ENCODE peak calls at places on chromosomes 7 and 10, in nine cellular contexts. D is effector CD4-positive, alpha-beta T cell; J is T-cell; E is AG10803; R is stimulated activated CD4-positive, alpha-beta T cell treated with anti-CD3 and anti-CD28 coated beads, Interleukin-2, amount 100 ng/mL, for 48 hours; W is WTC11; Y is T-helper 17 cell; C is activated CD4-positive, CD25-positive, alpha-beta regulatory T cell; T is OCI-LY7. B is an unnamed sample.

GRCh38 chr10:10818082-10818481 is 199.6 kb upstream of the CELF2 start:
- DNase-seq in W (no peak), Y (no peak), R (no peak), D (no peak), J (no peak), C (no peak), T (no peak), E (peak), B (no peak)

GRCh38 chr10:49080071-49080470 is 35.3 kb downstream of the VSTM4 start:
- DNase-seq in E (peak), Y (no peak), W (no peak), C (no peak), D (no peak), T (no peak), J (no peak), R (no peak), B (no peak)

GRCh38 chr10:73625004-73625883 is 16.0 kb downstream of the MYOZ1 start:
- DNase-seq in Y (no peak), R (no peak), J (no peak), T (peak), C (no peak), E (peak), W (peak), D (no peak), B (peak)

GRCh38 chr10:33808475-33808874 is 474.0 kb upstream of the NRP1 start:
- DNase-seq in T (no peak), W (no peak), J (no peak), E (peak), R (no peak), C (no peak), D (no peak), Y (no peak), B (no peak)

GRCh38 chr10:77583527-77583926 is 54.1 kb downstream of the KCNMA1 start:
- DNase-seq in C (no peak), J (no peak), D (no peak), E (no peak), R (no peak), W (no peak), Y (no peak), T (no peak), B (no peak)

GRCh38 chr7:136251826-136252225 is 274.7 kb upstream of the MTPN start:
- DNase-seq in D (no peak), E (peak), Y (no peak), T (no peak), R (no peak), W (no peak), J (no peak), C (no peak), B (no peak)

GRCh38 chr7:95199779-95200558 is 124.4 kb downstream of the PON1 start:
- DNase-seq in Y (no peak), E (peak), R (no peak), C (no peak), D (no peak), W (peak), T (peak), J (no peak), B (peak)

GRCh38 chr7:151868805-151869188 is 8.1 kb downstream of the PRKAG2 start:
- DNase-seq in T (no peak), D (no peak), Y (no peak), J (no peak), R (no peak), W (no peak), C (no peak), E (no peak), B (no peak)

GRCh38 chr7:69336976-69337375 is 261.3 kb upstream of the AUTS2 start:
- DNase-seq in W (no peak), E (no peak), C (no peak), D (no peak), Y (no peak), R (no peak), T (no peak), J (no peak), B (no peak)

GRCh38 chr10:118102116-118102515 is 55.4 kb upstream of the RAB11FIP2 start:
- DNase-seq in T (no peak), C (no peak), W (no peak), Y (no peak), D (no peak), R (no peak), E (peak), J (no peak), B (no peak)

GRCh38 chr7:33821970-33822369 is 83.4 kb upstream of the BMPER start:
- DNase-seq in R (no peak), W (no peak), C (no peak), D (no peak), Y (no peak), T (no peak), J (no peak), E (peak), B (no peak)

GRCh38 chr7:138001529-138002095 is at the start of gene CREB3L2:
- DNase-seq in C (peak), W (peak), T (peak), J (peak), D (peak), E (peak), R (peak), Y (peak), B (peak)

GRCh38 chr7:30596721-30597120 is 2.0 kb downstream of the GARS1 start:
- DNase-seq in E (peak), W (no peak), R (no peak), J (no peak), T (no peak), C (no peak), Y (no peak), D (no peak), B (no peak)

GRCh38 chr7:149494738-149495368 is 2.8 kb downstream of the ZNF746 start:
- DNase-seq in C (no peak), Y (no peak), R (no peak), E (peak), D (no peak), J (no peak), T (no peak), W (no peak), B (peak)

GRCh38 chr10:43042503-43043341 is 34.1 kb upstream of the RET start:
- DNase-seq in W (peak), T (no peak), D (no peak), C (no peak), E (no peak), J (no peak), R (no peak), Y (no peak), B (peak)

GRCh38 chr7:158082761-158083160 is 504.9 kb downstream of the PTPRN2 start:
- DNase-seq in W (no peak), D (no peak), R (no peak), C (no peak), E (no peak), T (no peak), Y (no peak), J (no peak), B (no peak)

GRCh38 chr10:104735036-104735435 is 93.9 kb downstream of the SORCS3 start:
- DNase-seq in T (no peak), C (no peak), W (peak), Y (no peak), E (no peak), J (no peak), R (no peak), D (no peak), B (no peak)

GRCh38 chr10:43888551-43888950 is 239.9 kb upstream of the ZNF32 start:
- DNase-seq in R (no peak), W (no peak), T (no peak), Y (no peak), C (no peak), D (no peak), E (peak), J (no peak), B (no peak)

GRCh38 chr10:126516515-126516914 is 128.2 kb upstream of the ADAM12 start:
- DNase-seq in Y (no peak), W (no peak), J (no peak), C (no peak), R (no peak), T (no peak), D (no peak), E (no peak), B (no peak)

GRCh38 chr7:111392976-111393762 is 169.1 kb downstream of the IMMP2L start:
- DNase-seq in W (no peak), T (no peak), C (no peak), E (peak), D (no peak), R (no peak), J (no peak), Y (no peak), B (no peak)

GRCh38 chr10:34161948-34162347 is 653.1 kb downstream of the PARD3 start:
- DNase-seq in T (no peak), Y (no peak), J (no peak), W (no peak), R (no peak), C (no peak), D (no peak), E (no peak), B (no peak)

GRCh38 chr10:4246881-4247358 is 461.9 kb upstream of the KLF6 start:
- DNase-seq in W (no peak), C (no peak), T (no peak), R (no peak), E (peak), D (no peak), Y (no peak), J (no peak), B (no peak)

GRCh38 chr10:43077421-43078171 is 727 bp downstream of the RET start:
- DNase-seq in Y (no peak), D (no peak), W (peak), C (no peak), J (no peak), R (no peak), E (no peak), T (no peak), B (no peak)

GRCh38 chr10:6095810-6096209 is 7.0 kb downstream of the RBM17 start:
- DNase-seq in C (no peak), J (no peak), E (no peak), T (no peak), R (no peak), Y (no peak), D (no peak), W (no peak), B (no peak)

GRCh38 chr7:83806538-83806937 is 157.6 kb upstream of the SEMA3E start:
- DNase-seq in W (no peak), C (no peak), J (no peak), E (no peak), R (no peak), D (no peak), T (no peak), Y (no peak), B (no peak)

GRCh38 chr10:120818301-120818700 is 32.9 kb upstream of the WDR11 start:
- DNase-seq in Y (no peak), W (peak), T (no peak), D (no peak), R (no peak), J (no peak), E (no peak), C (no peak), B (no peak)

GRCh38 chr10:19816420-19817250 is at the start of gene PLXDC2:
- DNase-seq in R (no peak), J (no peak), C (no peak), T (no peak), E (peak), W (peak), D (no peak), Y (no peak), B (peak)

GRCh38 chr7:92276486-92276885 is 30.7 kb downstream of the ANKIB1 start:
- DNase-seq in R (no peak), J (no peak), T (peak), Y (no peak), W (no peak), E (no peak), C (no peak), D (no peak), B (no peak)

GRCh38 chr10:13414855-13415254 is 66.8 kb upstream of the SEPHS1 start:
- DNase-seq in W (peak), E (peak), R (no peak), T (no peak), C (no peak), J (no peak), Y (no peak), D (no peak), B (no peak)

GRCh38 chr10:86953747-86954680 is 3.4 kb downstream of the MMRN2 start:
- DNase-seq in J (no peak), T (no peak), D (no peak), E (peak), R (no peak), W (peak), C (no peak), Y (no peak), B (peak)

GRCh38 chr10:85602713-85603112 is 763.9 kb downstream of the GRID1 start:
- DNase-seq in Y (no peak), E (no peak), C (no peak), T (no peak), W (no peak), D (no peak), R (no peak), J (no peak), B (no peak)

GRCh38 chr7:157013602-157014549 is 3.4 kb upstream of the MNX1 start:
- DNase-seq in W (peak), Y (no peak), R (no peak), J (no peak), E (no peak), D (no peak), C (no peak), T (no peak), B (no peak)

GRCh38 chr7:38369816-38370493 is 96.5 kb upstream of the TARP start:
- DNase-seq in W (peak), E (peak), Y (peak), C (peak), D (peak), R (peak), T (peak), J (peak), B (peak)

GRCh38 chr10:118798186-118798811 is 43.5 kb upstream of the CACUL1 start:
- DNase-seq in R (no peak), C (no peak), Y (no peak), D (no peak), T (no peak), E (peak), W (no peak), J (no peak), B (no peak)

GRCh38 chr10:97497572-97498075 is 598 bp downstream of the MMS19 start:
- DNase-seq in C (peak), R (peak), J (peak), Y (peak), E (peak), D (peak), W (peak), T (peak), B (peak)

GRCh38 chr7:7416031-7416968 is 119.4 kb downstream of the COL28A1 start:
- DNase-seq in R (no peak), E (peak), W (no peak), T (no peak), Y (no peak), D (no peak), J (no peak), C (no peak), B (no peak)

GRCh38 chr7:22563115-22563514 is 63.1 kb upstream of the STEAP1B start:
- DNase-seq in Y (no peak), C (no peak), E (no peak), R (no peak), J (no peak), D (no peak), W (no peak), T (peak), B (peak)

GRCh38 chr7:141213226-141213625 is 139.4 kb downstream of the TMEM178B start:
- DNase-seq in E (no peak), R (no peak), C (no peak), J (no peak), T (no peak), Y (no peak), W (no peak), D (no peak), B (no peak)